ENCODE peak calls at places on chromosomes 13 and 19, in eight cellular contexts. R is stomach, L is GM23338, A is breast epithelium, M is HL-60, O is GM12878, J is prostate gland, N is HCT116. I is an unnamed sample.
A peak's percentile ranks its signal among the peaks of the same experiment; 100 is the strongest.

GRCh38 chr13:98530236-98530635 is 46.7 kb downstream of the STK24 start:
- DNase-seq in M (no peak), R (no peak), O (no peak), L (no peak), A (no peak), J (no peak), N (no peak), I (no peak)

GRCh38 chr13:48291730-48292129 is 11.8 kb upstream of the RB1 start:
- DNase-seq in R (peak; percentile 28), L (no peak), O (no peak), A (no peak), M (no peak), N (no peak), J (no peak), I (no peak)

GRCh38 chr13:34567558-34567957 is 374.5 kb upstream of the NBEA start:
- DNase-seq in O (no peak), J (no peak), N (no peak), M (no peak), R (no peak), A (no peak), L (no peak), I (no peak)

GRCh38 chr19:14770944-14771839 is 7.2 kb downstream of the ADGRE2 start:
- DNase-seq in A (peak; percentile 15), N (no peak), R (no peak), L (no peak), J (no peak), O (no peak), M (no peak), I (no peak)

GRCh38 chr19:14507704-14508246 is 10.4 kb downstream of the DNAJB1 start:
- DNase-seq in L (no peak), N (no peak), O (no peak), A (no peak), M (peak; percentile 87), J (no peak), R (no peak), I (peak; percentile 73)

GRCh38 chr19:35869327-35870123 is 1.2 kb downstream of the APLP1 start:
- DNase-seq in O (no peak), N (peak; percentile 89), R (peak; percentile 88), M (peak; percentile 68), J (peak; percentile 25), A (no peak), L (peak; percentile 99), I (peak; percentile 93)

GRCh38 chr13:112849500-112849899 is 119.5 kb upstream of the MCF2L start:
- DNase-seq in M (no peak), R (no peak), L (no peak), J (no peak), A (no peak), N (no peak), O (no peak), I (no peak)

GRCh38 chr13:110421061-110421460 is 114.0 kb downstream of the COL4A2 start:
- DNase-seq in N (no peak), M (no peak), A (no peak), J (no peak), R (no peak), O (no peak), L (no peak), I (no peak)

GRCh38 chr19:43760941-43761340 is 6.2 kb upstream of the SMG9 start:
- DNase-seq in O (no peak), R (no peak), J (no peak), M (no peak), N (no peak), A (no peak), L (no peak), I (no peak)

GRCh38 chr19:18097217-18097992 is at the start of gene MAST3:
- DNase-seq in O (peak; percentile 64), A (peak; percentile 80), N (peak; percentile 61), L (peak; percentile 92), J (peak; percentile 78), M (peak; percentile 86), R (peak; percentile 94), I (no peak)

GRCh38 chr19:11281336-11282049 is 14.5 kb upstream of the TSPAN16 start:
- DNase-seq in L (no peak), J (no peak), O (no peak), A (no peak), R (no peak), M (no peak), N (no peak), I (no peak)

GRCh38 chr13:30616927-30617314 is 799 bp upstream of the USPL1 start:
- DNase-seq in O (peak; percentile 61), A (peak; percentile 57), L (peak; percentile 81), R (peak; percentile 65), N (peak; percentile 78), J (peak; percentile 77), M (peak; percentile 81), I (peak; percentile 25)

GRCh38 chr13:112990783-112991182 is 21.8 kb downstream of the MCF2L start:
- DNase-seq in A (peak; percentile 84), O (no peak), L (peak; percentile 67), J (peak; percentile 81), N (no peak), R (peak; percentile 88), M (no peak), I (no peak)

GRCh38 chr19:44785993-44786392 is 8.3 kb downstream of the CBLC start:
- DNase-seq in O (no peak), R (no peak), A (no peak), N (no peak), J (no peak), L (no peak), M (no peak), I (no peak)

GRCh38 chr19:44891016-44891882 is at the start of gene TOMM40:
- DNase-seq in A (no peak), L (peak; percentile 81), M (no peak), N (no peak), J (no peak), O (no peak), R (peak; percentile 100), I (no peak)

GRCh38 chr13:101049166-101049850 is 367.0 kb downstream of the NALCN start:
- DNase-seq in J (no peak), L (no peak), R (no peak), M (no peak), A (no peak), N (no peak), O (no peak), I (no peak)

GRCh38 chr19:29680447-29680846 is 15.2 kb downstream of the PLEKHF1 start:
- DNase-seq in J (no peak), M (peak; percentile 82), A (no peak), N (no peak), L (no peak), O (no peak), R (peak; percentile 62), I (no peak)

GRCh38 chr13:46665630-46666482 is 112.9 kb downstream of the LRCH1 start:
- DNase-seq in O (no peak), M (no peak), L (no peak), N (no peak), R (no peak), A (no peak), J (no peak), I (no peak)

GRCh38 chr19:54473983-54474382 is 887 bp upstream of the CDC42EP5 start:
- DNase-seq in J (no peak), R (no peak), M (no peak), N (no peak), A (no peak), O (no peak), L (no peak), I (no peak)

GRCh38 chr19:40666803-40667438 is 23.5 kb downstream of the NUMBL start:
- DNase-seq in J (no peak), L (no peak), N (no peak), A (no peak), O (no peak), M (no peak), R (no peak), I (no peak)

GRCh38 chr13:42544246-42544915 is 29.6 kb upstream of the TNFSF11 start:
- DNase-seq in R (no peak), J (no peak), A (no peak), O (no peak), M (no peak), L (no peak), N (no peak), I (no peak)

GRCh38 chr19:42412661-42413076 is 14.5 kb downstream of the LIPE start:
- DNase-seq in L (no peak), A (no peak), N (no peak), O (no peak), M (no peak), R (no peak), J (no peak), I (no peak)

GRCh38 chr13:43831088-43831487 is 44.3 kb upstream of the ENOX1 start:
- DNase-seq in M (no peak), R (no peak), O (no peak), L (no peak), J (no peak), N (no peak), A (no peak), I (no peak)

DNA sequence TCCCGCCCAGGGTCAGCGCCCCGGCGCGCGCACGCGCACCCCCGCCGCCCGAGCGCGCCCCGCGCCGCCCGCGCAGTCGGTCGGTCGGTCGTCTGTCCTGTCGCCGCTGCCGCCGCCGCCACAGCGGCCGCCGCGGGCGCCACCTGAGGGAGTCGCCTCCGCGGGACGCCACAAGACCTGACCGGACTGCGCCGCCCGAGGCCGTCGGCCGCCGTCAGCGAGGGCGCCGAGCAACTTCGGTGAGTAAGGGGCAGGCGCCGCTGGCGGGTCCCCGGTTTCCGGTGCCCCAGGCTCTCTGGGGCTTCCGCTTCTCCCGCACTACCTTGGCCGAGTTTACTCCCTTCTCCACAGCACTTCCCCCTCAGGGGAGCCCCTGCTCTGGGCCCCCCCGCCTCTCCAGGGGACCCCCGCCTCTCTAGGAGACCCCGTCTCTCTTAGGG is 19.6 kb upstream of the GATAD2A start:
- DNase-seq in M (peak; percentile 68), J (peak; percentile 26), L (peak; percentile 66), A (no peak), O (no peak), N (no peak), R (no peak), I (no peak)
- TF ChIP-seq POLR2AphosphoS5 in M (no peak), J (no peak), L (no peak), A (no peak), O (peak; percentile 52), N (peak; percentile 64), R (no peak), I (no peak)

GRCh38 chr19:38229585-38230073 is 5.6 kb upstream of the DPF1 start:
- DNase-seq in R (peak; percentile 47), M (peak; percentile 14), O (no peak), J (peak; percentile 31), N (peak; percentile 85), A (no peak), L (peak; percentile 79), I (no peak)
- TF ChIP-seq CTCF in R (no peak), M (no peak), O (no peak), J (no peak), N (no peak), A (no peak), L (no peak), I (no peak)

GRCh38 chr13:40074338-40074737 is 418.9 kb downstream of the COG6 start:
- DNase-seq in A (no peak), L (no peak), N (no peak), M (no peak), R (no peak), J (no peak), O (no peak), I (no peak)
- TF ChIP-seq POLR2AphosphoS5 in A (no peak), L (no peak), N (no peak), M (no peak), R (no peak), J (no peak), O (no peak), I (no peak)

DNA sequence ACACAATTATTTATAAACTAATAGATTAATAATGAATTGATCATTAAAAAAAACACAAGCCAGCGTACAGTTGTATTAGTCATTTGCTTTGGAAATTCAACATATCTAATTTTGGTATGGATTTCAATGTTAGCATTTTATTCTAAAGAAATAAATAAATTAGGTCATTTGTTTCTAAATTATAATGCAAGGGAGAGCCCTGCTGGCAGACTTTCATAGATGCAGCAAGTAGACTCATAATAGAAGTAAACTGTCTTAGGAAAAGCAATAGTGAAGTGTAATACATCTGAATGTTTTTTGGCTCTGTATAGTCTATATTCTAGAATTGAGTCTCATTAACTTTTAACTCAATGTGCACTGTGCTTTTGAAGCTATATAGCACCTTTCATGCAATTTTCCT is 982.4 kb upstream of the MIR17HG start:
- DNase-seq in L (no peak), A (no peak), O (no peak), R (no peak), J (no peak), M (no peak), N (no peak), I (no peak)
- TF ChIP-seq CTCF in L (no peak), A (no peak), O (no peak), R (no peak), J (no peak), M (no peak), N (no peak), I (peak; percentile 21)

I was measured in Panc1.